ENCODE peak calls at places on chromosomes 12 and 14, in seven cellular contexts. O is HL-60, W is stomach, E is K562, G is HCT116, V is prostate gland, F is suprapubic skin. K is an unnamed sample.

GRCh38 chr12:2582631-2583616 is 211.8 kb upstream of the FKBP4 start:
- DNase-seq in V (peak; percentile 36), O (peak; percentile 34), G (peak; percentile 10), F (no peak), E (peak; percentile 76), W (peak; percentile 75), K (no peak)

GRCh38 chr12:109580272-109580671 is 6.7 kb downstream of the MVK start:
- DNase-seq in V (no peak), F (no peak), W (no peak), O (no peak), G (no peak), E (no peak), K (no peak)

GRCh38 chr12:55933158-55933798 is 2.3 kb downstream of the DGKA start:
- DNase-seq in V (peak; percentile 55), W (peak; percentile 35), G (peak; percentile 22), O (no peak), E (no peak), F (peak; percentile 70), K (no peak)

GRCh38 chr14:99881011-99881410 is 87.8 kb downstream of the EML1 start:
- DNase-seq in F (no peak), W (no peak), V (no peak), O (no peak), E (no peak), G (no peak), K (no peak)

GRCh38 chr12:107929436-107929835 is 154.9 kb downstream of the ASCL4 start:
- DNase-seq in O (no peak), W (no peak), E (peak; percentile 34), G (peak; percentile 78), V (no peak), F (no peak), K (no peak)

GRCh38 chr14:62661818-62662217 is 383.4 kb downstream of the KCNH5 start:
- DNase-seq in E (no peak), O (no peak), W (no peak), V (no peak), F (no peak), G (no peak), K (no peak)

GRCh38 chr12:119959435-119959834 is 29.6 kb upstream of the BICDL1 start:
- DNase-seq in F (no peak), E (no peak), V (peak; percentile 29), W (no peak), O (no peak), G (no peak), K (no peak)

GRCh38 chr14:68795602-68796417 is 2.9 kb upstream of the ZFP36L1 start:
- DNase-seq in E (peak; percentile 76), O (no peak), W (peak; percentile 85), V (peak; percentile 78), G (no peak), F (peak; percentile 90), K (peak; percentile 82)

GRCh38 chr12:109761631-109761950 is 48.0 kb downstream of the FAM222A start:
- DNase-seq in V (no peak), F (peak; percentile 26), E (no peak), W (peak; percentile 11), G (no peak), O (no peak), K (no peak)

GRCh38 chr14:83632375-83632774 is 1897.6 kb upstream of the FLRT2 start:
- DNase-seq in W (no peak), G (no peak), F (no peak), V (no peak), O (peak; percentile 74), E (no peak), K (no peak)

GRCh38 chr14:103109789-103110415 is 13.4 kb upstream of the TNFAIP2 start:
- DNase-seq in E (peak; percentile 37), F (no peak), O (no peak), W (no peak), V (no peak), G (peak; percentile 50), K (no peak)

GRCh38 chr12:24425601-24425970 is 476.1 kb upstream of the SOX5 start:
- DNase-seq in W (no peak), G (no peak), V (no peak), O (no peak), F (no peak), E (no peak), K (no peak)

GRCh38 chr14:68800361-68800760 is 7.5 kb upstream of the ZFP36L1 start:
- DNase-seq in O (no peak), E (no peak), G (no peak), W (no peak), V (no peak), F (no peak), K (no peak)

GRCh38 chr12:75666126-75666979 is 154.9 kb upstream of the KRR1 start:
- DNase-seq in V (no peak), E (no peak), O (no peak), G (no peak), W (no peak), F (no peak), K (no peak)

GRCh38 chr14:22305563-22306127 is 283.4 kb downstream of the DAD1 start:
- DNase-seq in O (no peak), G (no peak), E (no peak), F (no peak), V (no peak), W (no peak), K (no peak)

GRCh38 chr12:102063066-102063465 is 1.3 kb upstream of the WASHC3 start:
- DNase-seq in F (no peak), V (no peak), W (no peak), O (no peak), E (no peak), G (peak; percentile 47), K (no peak)

GRCh38 chr12:17588968-17589367 is 501.0 kb downstream of the RERGL start:
- DNase-seq in O (no peak), G (peak; percentile 4), W (no peak), F (no peak), E (no peak), V (no peak), K (no peak)

GRCh38 chr12:108972226-108972757 is 48.6 kb downstream of the SVOP start:
- DNase-seq in O (peak; percentile 39), F (no peak), G (no peak), W (no peak), V (no peak), E (no peak), K (no peak)

GRCh38 chr14:65949711-65950516 is 536.3 kb upstream of the CCDC196 start:
- DNase-seq in F (no peak), E (peak; percentile 9), O (no peak), G (peak; percentile 4), V (peak; percentile 17), W (peak; percentile 82), K (peak; percentile 69)

GRCh38 chr12:58254463-58254862 is 313.1 kb downstream of the ATP23 start:
- DNase-seq in V (no peak), W (no peak), F (no peak), G (no peak), O (no peak), E (no peak), K (no peak)

GRCh38 chr14:49975799-49976198 is 82.9 kb downstream of the ARF6 start:
- DNase-seq in V (no peak), G (peak; percentile 47), O (no peak), E (no peak), W (no peak), F (no peak), K (no peak)

GRCh38 chr12:129964300-129964699 is 60.5 kb upstream of the TMEM132D start:
- DNase-seq in E (no peak), G (no peak), V (no peak), F (no peak), W (no peak), O (no peak), K (no peak)

GRCh38 chr12:129961856-129962255 is 58.0 kb upstream of the TMEM132D start:
- DNase-seq in E (no peak), O (no peak), V (no peak), W (no peak), G (no peak), F (no peak), K (no peak)

GRCh38 chr12:129961111-129961510 is 57.3 kb upstream of the TMEM132D start:
- DNase-seq in F (no peak), V (no peak), O (no peak), E (no peak), W (no peak), G (no peak), K (no peak)

GRCh38 chr12:129964826-129965457 is 61.1 kb upstream of the TMEM132D start:
- DNase-seq in G (no peak), W (peak; percentile 26), F (no peak), V (no peak), E (no peak), O (no peak), K (no peak)

GRCh38 chr12:129966086-129966640 is 62.3 kb upstream of the TMEM132D start:
- DNase-seq in F (no peak), E (no peak), O (no peak), G (no peak), V (no peak), W (no peak), K (no peak)
- TF ChIP-seq POLR2AphosphoS5 in F (no peak), E (no peak), O (no peak), G (no peak), V (no peak), W (no peak), K (no peak)

GRCh38 chr14:35934499-35934898 is 108.4 kb downstream of the BRMS1L start:
- DNase-seq in O (no peak), G (no peak), F (no peak), V (no peak), W (no peak), E (no peak), K (no peak)

GRCh38 chr14:35931346-35931745 is 105.2 kb downstream of the BRMS1L start:
- DNase-seq in G (no peak), E (no peak), V (no peak), O (no peak), F (no peak), W (no peak), K (no peak)

GRCh38 chr14:35932659-35933159 is 106.6 kb downstream of the BRMS1L start:
- DNase-seq in G (no peak), O (no peak), V (no peak), E (no peak), W (no peak), F (no peak), K (no peak)

GRCh38 chr14:35929171-35929570 is 103.0 kb downstream of the BRMS1L start:
- DNase-seq in E (no peak), W (no peak), G (no peak), F (no peak), O (no peak), V (no peak), K (no peak)

DNA sequence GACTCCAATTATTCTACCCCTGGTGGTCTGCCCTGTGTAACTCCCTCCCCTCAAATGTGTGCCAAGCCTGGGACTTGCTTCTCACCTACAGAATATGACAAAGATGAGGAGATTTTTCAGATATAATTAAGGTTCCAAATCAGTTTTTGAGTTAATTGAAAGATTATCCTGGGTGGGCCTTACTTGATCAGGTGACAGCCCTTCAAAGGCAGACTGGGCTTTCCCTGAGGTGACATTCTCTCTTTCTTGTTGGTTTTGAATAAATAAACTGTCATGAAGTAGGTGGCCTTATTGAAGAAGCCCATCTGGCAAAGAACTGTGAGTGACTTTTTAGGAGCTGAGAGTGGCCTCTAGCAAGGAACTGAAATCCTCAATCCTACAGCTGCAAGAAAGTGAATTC is 106.0 kb downstream of the BRMS1L start:
- DNase-seq in O (no peak), F (no peak), W (no peak), E (no peak), V (no peak), G (no peak), K (no peak)
- TF ChIP-seq CTCF in O (no peak), F (no peak), W (no peak), E (no peak), V (no peak), G (no peak), K (no peak)

GRCh38 chr14:29743566-29743965 is 184.1 kb downstream of the PRKD1 start:
- DNase-seq in G (no peak), O (no peak), E (no peak), W (no peak), F (no peak), V (no peak), K (no peak)
- TF ChIP-seq POLR2AphosphoS5 in G (no peak), O (no peak), E (no peak), W (no peak), F (no peak), V (peak; percentile 41), K (no peak)

GRCh38 chr12:11242656-11243055 is 26.9 kb downstream of the PRB3 start:
- DNase-seq in O (no peak), G (no peak), E (no peak), W (no peak), F (no peak), V (no peak), K (no peak)
- TF ChIP-seq CTCF in O (no peak), G (no peak), E (no peak), W (no peak), F (no peak), V (no peak), K (no peak)

K was measured in breast epithelium.